ENCODE peak calls at places on chromosome 16, in five cellular contexts. R is IMR-90; M is pancreas; E is mucosa of descending colon; W is CD4-positive, alpha-beta memory T cell. B is an unnamed sample.
A peak's percentile ranks its signal among the peaks of the same experiment; 100 is the strongest.

GRCh38 chr16:66569827-66570405 is 3.7 kb downstream of the CMTM1 start:
- DNase-seq in R (peak; percentile 81), M (no peak), E (no peak), W (no peak), B (peak; percentile 74)

GRCh38 chr16:15038689-15039088 is 17.2 kb downstream of the NTAN1 start:
- DNase-seq in R (no peak), M (no peak), E (no peak), W (no peak), B (no peak)

GRCh38 chr16:69105501-69106361 is at the start of gene HAS3:
- DNase-seq in R (peak; percentile 48), M (peak; percentile 64), E (no peak), W (peak; percentile 15), B (peak; percentile 80)

GRCh38 chr16:66750279-66751134 is 902 bp downstream of the DYNC1LI2 start:
- DNase-seq in R (no peak), M (no peak), E (no peak), W (no peak), B (peak; percentile 14)

GRCh38 chr16:77689971-77690370 is 32.3 kb upstream of the NUDT7 start:
- DNase-seq in R (no peak), M (no peak), E (no peak), W (no peak), B (no peak)

GRCh38 chr16:58413359-58413758 is 21.1 kb downstream of the GINS3 start:
- DNase-seq in R (no peak), M (no peak), E (no peak), W (no peak), B (no peak)

GRCh38 chr16:75792781-75793180 is 66.5 kb upstream of the CPHXL start:
- DNase-seq in R (no peak), M (no peak), E (no peak), W (no peak), B (no peak)

GRCh38 chr16:28326881-28327610 is 34.7 kb downstream of the SBK1 start:
- DNase-seq in R (peak; percentile 34), M (peak; percentile 62), E (no peak), W (peak; percentile 55), B (peak; percentile 59)

GRCh38 chr16:27817038-27817437 is 246.5 kb downstream of the GSG1L start:
- DNase-seq in R (no peak), M (no peak), E (no peak), W (no peak), B (no peak)

GRCh38 chr16:75486666-75487313 is 8.5 kb downstream of the CHST6 start:
- DNase-seq in R (no peak), M (no peak), E (no peak), W (no peak), B (peak; percentile 42)

GRCh38 chr16:83803811-83804210 is 4.0 kb upstream of the HSBP1 start:
- DNase-seq in R (no peak), M (no peak), E (no peak), W (no peak), B (no peak)

GRCh38 chr16:81204794-81205680 is 33.5 kb upstream of the BCO1 start:
- DNase-seq in R (peak; percentile 64), M (peak; percentile 17), E (no peak), W (peak; percentile 31), B (peak; percentile 83)

DNA sequence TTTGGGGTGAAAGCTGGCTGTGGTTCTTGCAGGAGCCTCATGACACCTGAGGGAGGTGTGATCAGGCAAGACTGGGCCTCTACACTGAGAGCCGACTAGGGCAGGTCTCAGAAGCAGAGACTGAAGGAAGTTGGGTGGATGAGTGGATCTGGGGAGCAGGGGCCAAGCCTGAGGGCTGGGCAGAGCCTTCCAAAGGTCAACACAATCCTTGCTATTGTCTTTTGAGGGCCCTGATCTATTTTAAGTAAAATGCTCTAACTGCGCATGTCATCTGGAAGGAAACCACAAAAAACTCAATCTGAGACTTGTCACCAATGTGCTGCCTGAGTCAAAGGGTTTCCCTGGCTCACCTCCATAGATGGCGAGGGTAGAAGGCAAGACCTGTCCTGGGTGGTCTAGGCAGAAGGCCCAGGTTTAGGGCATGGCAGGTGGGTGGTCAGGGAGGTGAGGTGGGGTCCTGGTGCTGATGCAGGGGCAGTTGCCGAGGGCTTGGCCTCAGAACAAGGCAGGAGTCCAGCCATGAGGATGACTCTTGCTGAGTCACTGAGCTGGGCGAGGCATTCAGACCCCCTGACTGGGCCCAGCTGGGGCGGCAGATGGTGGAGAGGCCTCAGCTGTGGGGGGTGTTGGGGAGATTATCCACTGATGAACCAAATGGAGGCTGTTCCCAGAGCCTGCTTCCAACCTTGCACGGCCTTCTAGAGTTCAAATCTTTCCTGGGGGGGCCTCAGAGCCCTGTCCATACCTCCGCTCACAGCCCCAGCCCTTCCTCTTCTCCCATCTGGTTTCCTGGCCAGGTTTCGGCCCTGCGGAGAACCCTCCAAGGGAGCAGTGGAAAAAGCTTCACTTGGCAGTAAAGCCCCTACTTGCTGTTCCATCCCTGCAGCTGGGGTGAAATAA is 5.1 kb downstream of the MVP start:
- DNase-seq in R (peak; percentile 90), M (peak; percentile 30), E (peak; percentile 73), W (peak; percentile 26), B (peak; percentile 87)
- H3K4me3 ChIP-seq in R (no peak overlapping the region), M (no peak overlapping the region), E (no peak overlapping the region), W (peak overlapping the region; percentile 25), B (no peak overlapping the region)

GRCh38 chr16:57001026-57001669 is 11.8 kb downstream of the NLRC5 start:
- DNase-seq in R (no peak), M (no peak), E (no peak), W (no peak), B (no peak)

GRCh38 chr16:57004387-57005250 is 15.3 kb downstream of the NLRC5 start:
- DNase-seq in R (no peak), M (no peak), E (no peak), W (no peak), B (no peak)

GRCh38 chr16:57007050-57007449 is 17.7 kb downstream of the NLRC5 start:
- DNase-seq in R (peak; percentile 35), M (no peak), E (no peak), W (no peak), B (no peak)

GRCh38 chr16:57000271-57001025 is 11.1 kb downstream of the NLRC5 start:
- DNase-seq in R (peak; percentile 97), M (no peak), E (no peak), W (no peak), B (peak; percentile 62)

DNA sequence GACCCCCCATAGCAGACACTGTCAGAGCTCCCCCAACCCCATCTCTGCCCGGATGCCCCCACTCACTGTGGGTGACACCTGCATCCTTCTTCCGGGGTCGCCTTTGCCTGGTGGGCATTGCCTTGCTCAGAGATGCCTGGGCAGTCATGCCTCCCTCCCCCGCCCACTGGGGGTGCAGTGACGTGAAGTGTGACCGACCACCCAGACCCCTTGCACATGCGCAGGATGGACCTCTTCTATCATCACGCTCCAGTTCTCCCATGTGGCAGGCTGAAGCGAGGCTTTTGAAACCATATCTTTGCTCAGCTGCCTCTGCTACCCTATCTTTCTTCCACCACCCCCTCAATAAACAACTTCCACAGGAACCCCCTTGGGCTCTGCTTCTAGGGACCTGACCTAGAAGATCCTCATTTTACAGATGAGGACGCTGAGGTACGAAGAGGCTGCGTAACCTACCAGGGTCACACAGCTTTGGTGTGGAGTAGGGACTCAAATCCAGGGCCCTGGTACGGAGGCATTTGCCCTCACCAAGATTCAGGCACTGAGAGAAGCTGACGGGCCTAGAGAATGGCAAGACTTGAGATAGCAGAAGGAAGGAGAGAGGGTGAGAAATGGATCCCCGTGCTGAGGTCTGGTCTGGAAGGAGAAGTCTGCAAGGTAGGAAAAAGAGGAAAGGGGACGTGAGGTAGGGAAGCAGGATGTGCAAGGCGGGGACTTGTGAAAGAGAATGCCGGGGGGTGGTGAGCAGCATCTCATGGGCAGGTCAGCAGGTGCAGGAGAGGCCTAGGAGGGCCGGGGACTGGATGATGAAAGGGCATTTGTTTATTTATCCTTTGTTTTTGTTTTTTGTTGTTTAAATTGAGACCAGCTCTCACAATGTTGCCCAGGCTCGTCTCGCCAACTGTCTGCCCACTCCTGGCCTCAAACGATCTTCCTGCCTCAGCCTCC is 14.4 kb downstream of the NLRC5 start:
- DNase-seq in R (no peak), M (no peak), E (no peak), W (no peak), B (no peak)
- H3K4me3 ChIP-seq in R (no peak overlapping the region), M (no peak overlapping the region), E (no peak overlapping the region), W (no peak overlapping the region), B (no peak overlapping the region)

GRCh38 chr16:25066426-25066746 is 45.2 kb upstream of the LCMT1 start:
- DNase-seq in R (no peak), M (no peak), E (no peak), W (no peak), B (no peak)

GRCh38 chr16:25064967-25065366 is 46.6 kb upstream of the LCMT1 start:
- DNase-seq in R (peak; percentile 9), M (peak; percentile 37), E (no peak), W (no peak), B (no peak)

GRCh38 chr16:25063102-25063501 is 47.9 kb upstream of the ARHGAP17 start:
- DNase-seq in R (no peak), M (no peak), E (no peak), W (no peak), B (no peak)

GRCh38 chr16:25065899-25066298 is 45.6 kb upstream of the LCMT1 start:
- DNase-seq in R (no peak), M (no peak), E (no peak), W (no peak), B (no peak)

GRCh38 chr16:25063865-25064264 is 47.7 kb upstream of the LCMT1 start:
- DNase-seq in R (peak; percentile 74), M (no peak), E (no peak), W (no peak), B (peak; percentile 61)
- H3K4me3 ChIP-seq in R (no peak overlapping the region), M (no peak overlapping the region), E (no peak overlapping the region), W (no peak overlapping the region), B (no peak overlapping the region)

DNA sequence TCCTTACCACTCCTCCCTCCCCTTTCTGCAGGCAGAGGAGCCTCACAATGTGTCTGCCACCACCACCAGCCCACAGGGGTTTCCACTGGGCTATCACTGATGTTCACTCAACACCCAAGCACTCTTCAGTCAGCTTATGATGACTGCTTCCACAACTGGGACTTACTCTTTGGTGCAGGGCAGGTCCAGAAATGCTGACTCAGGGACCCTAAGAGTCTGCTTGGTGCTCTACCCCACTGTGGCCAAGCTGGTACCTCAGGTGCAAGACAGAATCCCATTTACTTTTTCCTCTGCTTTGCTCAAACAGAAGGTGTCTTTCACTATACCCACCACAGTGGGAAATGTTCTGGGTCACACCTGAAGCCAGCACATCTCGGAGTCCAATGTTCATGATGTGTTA is 40.1 kb downstream of the ZNF267 start:
- DNase-seq in R (no peak), M (no peak), E (no peak), W (no peak), B (no peak)
- H3K4me3 ChIP-seq in R (no peak overlapping the region), M (no peak overlapping the region), E (no peak overlapping the region), W (peak overlapping the region; percentile 17), B (no peak overlapping the region)

GRCh38 chr16:50156590-50156989 is 3.5 kb downstream of the TENT4B start:
- DNase-seq in R (no peak), M (no peak), E (no peak), W (no peak), B (no peak)

GRCh38 chr16:50152807-50153647 is at the start of gene TENT4B:
- DNase-seq in R (peak; percentile 66), M (peak; percentile 89), E (peak; percentile 94), W (peak; percentile 94), B (peak; percentile 88)

GRCh38 chr16:50154369-50154947 is 1.4 kb downstream of the TENT4B start:
- DNase-seq in R (no peak), M (peak; percentile 27), E (no peak), W (peak; percentile 9), B (peak; percentile 40)

GRCh38 chr16:50153648-50154368 is 702 bp downstream of the TENT4B start:
- DNase-seq in R (no peak), M (no peak), E (peak; percentile 78), W (no peak), B (peak; percentile 28)

GRCh38 chr16:50155925-50156324 is 2.8 kb downstream of the TENT4B start:
- DNase-seq in R (no peak), M (no peak), E (no peak), W (no peak), B (no peak)
- H3K4me3 ChIP-seq in R (no peak overlapping the region), M (no peak overlapping the region), E (no peak overlapping the region), W (peak overlapping the region; percentile 73), B (no peak overlapping the region)